ENCODE peak calls at places on chromosomes 1 and 21, in six cellular contexts. B is bronchial epithelial cell; Z is GM12865; Q is CD4-positive, alpha-beta memory T cell; N is GM12864; G is heart left ventricle. H is an unnamed sample.

GRCh38 chr1:168893359-168893791 is 164.4 kb upstream of the DPT start:
- DNase-seq in B (peak), Q (no peak), G (peak), N (no peak), Z (no peak), H (no peak)

GRCh38 chr1:162905174-162905573 is 44.2 kb upstream of the CCDC190 start:
- DNase-seq in Z (no peak), G (no peak), Q (no peak), B (no peak), N (no peak), H (no peak)

GRCh38 chr1:31801450-31801849 is 14.4 kb downstream of the SPOCD1 start:
- DNase-seq in N (no peak), G (no peak), B (no peak), Z (no peak), Q (no peak), H (no peak)

GRCh38 chr1:36136535-36136934 is 11.5 kb upstream of the COL8A2 start:
- DNase-seq in B (peak), Q (no peak), G (peak), Z (no peak), N (no peak), H (no peak)

GRCh38 chr1:16984717-16985116 is 4.3 kb upstream of the MFAP2 start:
- DNase-seq in N (no peak), B (peak), Q (no peak), Z (no peak), G (peak), H (no peak)

GRCh38 chr1:210250998-210251679 is 18.5 kb downstream of the SERTAD4 start:
- DNase-seq in N (no peak), B (peak), G (peak), Z (peak), Q (peak), H (peak)

GRCh38 chr1:61053712-61054608 is 28.4 kb upstream of the NFIA start:
- DNase-seq in G (peak), Q (no peak), Z (no peak), B (no peak), N (no peak), H (no peak)

GRCh38 chr1:15803380-15803779 is 4.1 kb downstream of the UQCRHL start:
- DNase-seq in Z (peak), B (no peak), G (no peak), N (no peak), Q (peak), H (peak)

GRCh38 chr1:203287109-203287893 is 18.0 kb upstream of the BTG2 start:
- DNase-seq in N (peak), Z (peak), G (peak), Q (peak), B (no peak), H (peak)

GRCh38 chr1:19645544-19646252 is 1.6 kb downstream of the NBL1 start:
- DNase-seq in Q (no peak), B (no peak), G (no peak), Z (no peak), N (no peak), H (no peak)

GRCh38 chr1:117610036-117610435 is 4.2 kb downstream of the TENT5C start:
- DNase-seq in G (no peak), Q (no peak), B (no peak), Z (no peak), N (no peak), H (no peak)

GRCh38 chr21:41571938-41572510 is 64.1 kb upstream of the TMPRSS2 start:
- DNase-seq in Q (no peak), N (no peak), B (no peak), G (no peak), Z (peak), H (no peak)

GRCh38 chr1:88327391-88328267 is 356.4 kb upstream of the PKN2 start:
- DNase-seq in Q (no peak), N (no peak), G (no peak), B (peak), Z (no peak), H (no peak)

GRCh38 chr1:174964261-174964984 is 35.3 kb upstream of the CACYBP start:
- DNase-seq in G (no peak), Q (peak), Z (peak), N (no peak), B (peak), H (no peak)

GRCh38 chr1:91176250-91176649 is 154.4 kb upstream of the ZNF644 start:
- DNase-seq in Z (no peak), N (no peak), Q (no peak), B (no peak), G (no peak), H (no peak)

GRCh38 chr21:29423051-29423450 is 124.3 kb downstream of the BACH1 start:
- DNase-seq in N (no peak), Q (no peak), B (peak), Z (no peak), G (no peak), H (no peak)

GRCh38 chr1:109609881-109610280 is 9.5 kb downstream of the GNAT2 start:
- DNase-seq in N (no peak), B (no peak), Q (no peak), G (no peak), Z (no peak), H (no peak)

GRCh38 chr1:206587904-206588303 is 24.4 kb downstream of the EIF2D start:
- DNase-seq in B (no peak), Z (no peak), Q (no peak), N (no peak), G (no peak), H (no peak)

GRCh38 chr21:16113052-16113715 is 383.4 kb downstream of the USP25 start:
- DNase-seq in N (no peak), Q (no peak), G (no peak), B (peak), Z (no peak), H (no peak)

GRCh38 chr1:204725821-204726448 is 40.4 kb upstream of the LRRN2 start:
- DNase-seq in G (no peak), Q (no peak), Z (no peak), N (no peak), B (peak), H (no peak)

GRCh38 chr1:50969611-50970507 is at the start of gene CDKN2C:
- DNase-seq in G (peak), Q (peak), Z (peak), B (peak), N (peak), H (peak)

GRCh38 chr1:68285046-68285445 is 52.7 kb upstream of the WLS start:
- DNase-seq in B (no peak), Q (no peak), N (no peak), Z (no peak), G (no peak), H (no peak)

GRCh38 chr1:152165291-152166077 is 6.5 kb upstream of the RPTN start:
- DNase-seq in G (no peak), Z (no peak), B (no peak), Q (no peak), N (no peak), H (peak)

GRCh38 chr1:56912325-56912724 is 53.5 kb downstream of the C8B start:
- DNase-seq in Z (no peak), B (no peak), N (no peak), Q (no peak), G (no peak), H (no peak)
- H3K4me3 ChIP-seq in Z (no peak), B (no peak), N (no peak), Q (no peak), G (no peak), H (no peak)

GRCh38 chr1:64245495-64245894 is 42.1 kb downstream of the UBE2U start:
- DNase-seq in G (no peak), B (no peak), Q (no peak), N (no peak), Z (no peak), H (peak)
- H3K4me3 ChIP-seq in G (no peak), B (no peak), Q (no peak), N (no peak), Z (no peak), H (peak)

GRCh38 chr1:218587890-218588289 is 242.8 kb downstream of the TGFB2 start:
- DNase-seq in G (no peak), Q (no peak), N (no peak), B (no peak), Z (no peak), H (no peak)

GRCh38 chr1:218585565-218586184 is 240.5 kb downstream of the TGFB2 start:
- DNase-seq in Z (no peak), N (no peak), B (peak), G (peak), Q (no peak), H (no peak)

GRCh38 chr1:218591966-218592365 is 246.8 kb downstream of the TGFB2 start:
- DNase-seq in N (no peak), Q (no peak), G (no peak), B (peak), Z (no peak), H (no peak)

GRCh38 chr1:218589487-218589886 is 244.4 kb downstream of the TGFB2 start:
- DNase-seq in Z (no peak), Q (no peak), G (no peak), N (no peak), B (no peak), H (no peak)

GRCh38 chr1:218588555-218589172 is 243.5 kb downstream of the TGFB2 start:
- DNase-seq in G (no peak), B (no peak), N (no peak), Q (no peak), Z (no peak), H (no peak)
- H3K4me3 ChIP-seq in G (no peak), B (no peak), N (no peak), Q (no peak), Z (no peak), H (no peak)

GRCh38 chr1:247013391-247013790 is 5.5 kb upstream of the ZNF695 start:
- DNase-seq in Z (no peak), G (no peak), Q (no peak), N (no peak), B (no peak), H (no peak)

GRCh38 chr1:247007511-247008405 is at the start of gene ZNF695:
- DNase-seq in Q (peak), Z (peak), N (peak), G (peak), B (peak), H (peak)

GRCh38 chr1:247008406-247008799 is 546 bp upstream of the ZNF695 start:
- DNase-seq in Z (no peak), Q (no peak), G (no peak), N (no peak), B (no peak), H (no peak)
- H3K4me3 ChIP-seq in Z (no peak), Q (no peak), G (no peak), N (no peak), B (peak), H (peak)

GRCh38 chr1:155669233-155670162 is 19.1 kb downstream of the YY1AP1 start:
- DNase-seq in B (no peak), G (no peak), N (no peak), Z (no peak), Q (no peak), H (no peak)
- H3K4me3 ChIP-seq in B (no peak), G (no peak), N (no peak), Z (no peak), Q (no peak), H (no peak)

H was measured in Jurkat, Clone E6-1.